ENCODE peak calls at places on chromosomes 12 and 14, in eight cellular contexts. Z is sigmoid colon; A is CD8-positive, alpha-beta T cell; P is fibroblast of lung; H is heart right ventricle; L is mesenchymal stem cell; J is IMR-90; N is upper lobe of right lung. Y is an unnamed sample.

GRCh38 chr14:72880164-72880563 is 13.7 kb downstream of the DPF3 start:
- DNase-seq in L (no peak), P (no peak), Z (no peak), J (no peak), H (no peak), A (no peak), N (no peak), Y (no peak)

GRCh38 chr14:57295261-57295660 is 26.5 kb downstream of the AP5M1 start:
- DNase-seq in L (no peak), P (no peak), J (no peak), A (no peak), Z (no peak), H (no peak), N (no peak), Y (no peak)

GRCh38 chr12:115794659-115795081 is 482.8 kb downstream of the MED13L start:
- DNase-seq in L (no peak), H (no peak), P (no peak), N (no peak), Z (no peak), A (no peak), J (no peak), Y (no peak)

GRCh38 chr14:92105073-92105844 is 1.1 kb downstream of the ATXN3 start:
- DNase-seq in N (no peak), J (peak; percentile 48), L (peak; percentile 75), H (no peak), A (no peak), P (no peak), Z (no peak), Y (no peak)

GRCh38 chr12:110252716-110253115 is 28.3 kb upstream of the ATP2A2 start:
- DNase-seq in J (no peak), Z (no peak), L (no peak), P (no peak), A (no peak), N (peak; percentile 54), H (peak; percentile 75), Y (no peak)

GRCh38 chr12:121831571-121832235 is 27.0 kb downstream of the HPD start:
- DNase-seq in A (no peak), Z (no peak), J (no peak), N (no peak), P (no peak), L (no peak), H (no peak), Y (no peak)

GRCh38 chr14:54567634-54568561 is 970 bp downstream of the SAMD4A start:
- DNase-seq in N (peak; percentile 78), Z (peak; percentile 86), H (peak; percentile 67), P (peak; percentile 71), A (peak; percentile 18), J (no peak), L (peak; percentile 70), Y (peak; percentile 45)

GRCh38 chr14:62943202-62943601 is 102.1 kb downstream of the KCNH5 start:
- DNase-seq in L (no peak), P (peak; percentile 44), A (no peak), H (no peak), Z (no peak), N (no peak), J (peak; percentile 49), Y (no peak)

GRCh38 chr12:30818562-30818961 is 63.8 kb upstream of the CAPRIN2 start:
- DNase-seq in N (no peak), Z (no peak), L (no peak), H (no peak), J (no peak), P (no peak), A (no peak), Y (no peak)

GRCh38 chr12:4274960-4275868 is 1.7 kb downstream of the CCND2 start:
- DNase-seq in P (no peak), Z (no peak), J (peak; percentile 13), H (peak; percentile 33), N (no peak), A (no peak), L (peak; percentile 65), Y (no peak)

GRCh38 chr14:36605506-36605857 is 23.1 kb upstream of the NKX2-8 start:
- DNase-seq in J (no peak), L (no peak), H (no peak), Z (no peak), P (no peak), N (no peak), A (no peak), Y (no peak)

GRCh38 chr14:96136361-96136760 is 68.3 kb upstream of the BDKRB2 start:
- DNase-seq in A (no peak), P (peak; percentile 89), Z (no peak), H (no peak), N (no peak), J (peak; percentile 88), L (peak; percentile 81), Y (peak; percentile 35)

GRCh38 chr14:61813101-61813596 is 50.9 kb downstream of the SNAPC1 start:
- DNase-seq in J (no peak), A (no peak), L (no peak), N (no peak), H (no peak), P (peak; percentile 1), Z (no peak), Y (no peak)

GRCh38 chr14:36519431-36520321 is at the start of gene NKX2-1:
- DNase-seq in N (peak; percentile 89), L (no peak), H (no peak), A (no peak), Z (no peak), J (no peak), P (peak; percentile 58), Y (peak; percentile 9)

GRCh38 chr14:70317969-70318634 is 41.4 kb downstream of the COX16 start:
- DNase-seq in Z (no peak), L (peak; percentile 41), N (no peak), J (peak; percentile 61), P (peak; percentile 46), A (no peak), H (no peak), Y (peak; percentile 5)

DNA sequence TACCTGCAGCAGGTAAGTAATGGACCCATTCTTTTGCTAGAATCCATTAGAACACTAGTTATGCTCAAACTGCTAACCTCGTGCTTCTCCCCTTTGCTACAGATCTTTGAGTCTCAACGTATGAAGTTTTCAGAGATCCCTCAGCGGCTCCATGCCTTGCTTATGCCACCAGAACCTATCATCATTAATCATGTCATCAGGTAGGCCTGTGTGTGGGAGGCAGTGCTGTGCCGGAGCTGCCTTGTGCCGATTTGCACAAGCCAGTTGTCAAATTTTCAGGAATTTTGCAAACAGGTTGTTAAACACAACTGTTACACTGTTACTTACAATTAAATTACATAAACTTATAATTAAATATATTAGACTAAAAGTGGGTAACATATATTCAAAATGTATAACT is 5.2 kb downstream of the SMARCD1 start:
- DNase-seq in L (no peak), J (no peak), N (no peak), Z (no peak), A (no peak), H (no peak), P (no peak), Y (no peak)
- H3K36me3 ChIP-seq in L (peaks cover 76% of the 10 kb centered on the region), J (peaks cover 53% of the 10 kb centered on the region), N (peaks cover 90% of the 10 kb centered on the region), Z (peaks cover 18% of the 10 kb centered on the region), A (peaks cover 43% of the 10 kb centered on the region), H (peaks cover 9% of the 10 kb centered on the region), P (peaks cover 20% of the 10 kb centered on the region), Y (peaks cover 83% of the 10 kb centered on the region)

GRCh38 chr12:13062669-13063068 is 18.5 kb downstream of the FAM234B start:
- DNase-seq in J (no peak), H (no peak), A (no peak), P (no peak), N (no peak), Z (no peak), L (no peak), Y (no peak)
- H3K4me3 ChIP-seq in J (no peak overlapping the region), H (no peak overlapping the region), A (no peak overlapping the region), P (no peak overlapping the region), N (no peak overlapping the region), Z (no peak overlapping the region), L (no peak overlapping the region), Y (no peak overlapping the region)

DNA sequence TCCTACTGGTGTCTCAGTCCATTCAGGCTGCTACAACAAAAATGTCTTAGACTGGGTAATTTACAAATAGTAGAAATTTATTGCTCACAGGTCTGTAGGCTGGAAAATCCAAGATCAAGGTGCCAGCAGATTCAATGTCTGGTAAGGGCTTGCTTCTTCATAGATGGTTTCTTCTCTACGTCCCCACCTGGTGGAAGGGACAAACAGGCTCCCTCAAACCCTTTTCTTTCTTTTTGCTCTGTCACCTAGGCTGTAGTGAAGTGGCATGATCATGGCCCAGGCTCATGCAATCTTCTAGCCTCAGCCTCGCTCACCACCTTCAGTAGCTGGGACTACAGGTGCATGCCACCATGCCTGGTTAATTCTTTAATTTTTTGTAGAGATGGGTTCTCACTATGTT is 106.8 kb upstream of the RPH3A start:
- DNase-seq in Z (no peak), L (no peak), H (no peak), A (no peak), P (no peak), J (no peak), N (no peak), Y (no peak)
- H3K27me3 ChIP-seq in Z (no peaks in the 10 kb centered on the region), L (peaks cover 16% of the 10 kb centered on the region), H (peaks cover 4% of the 10 kb centered on the region), A (no peaks in the 10 kb centered on the region), P (no peaks in the 10 kb centered on the region), J (no peaks in the 10 kb centered on the region), N (no peaks in the 10 kb centered on the region), Y (peaks cover 2% of the 10 kb centered on the region)

GRCh38 chr14:73958591-73958990 is 8.5 kb downstream of the COQ6 start:
- DNase-seq in Z (no peak), H (no peak), J (no peak), N (no peak), A (no peak), L (no peak), P (no peak), Y (no peak)

GRCh38 chr14:73965206-73965605 is 15.1 kb downstream of the COQ6 start:
- DNase-seq in L (no peak), Z (no peak), J (no peak), P (no peak), A (no peak), N (no peak), H (no peak), Y (no peak)

GRCh38 chr14:73955674-73956073 is 5.6 kb downstream of the COQ6 start:
- DNase-seq in Z (no peak), P (no peak), A (no peak), L (no peak), J (no peak), N (no peak), H (no peak), Y (no peak)

GRCh38 chr14:73961192-73961591 is 11.1 kb downstream of the COQ6 start:
- DNase-seq in N (no peak), A (no peak), J (no peak), H (no peak), Z (no peak), L (no peak), P (no peak), Y (no peak)
- H3K36me3 ChIP-seq in N (peaks cover 82% of the 10 kb centered on the region), A (peaks cover 46% of the 10 kb centered on the region), J (peaks cover 41% of the 10 kb centered on the region), H (peaks cover 6% of the 10 kb centered on the region), Z (peaks cover 27% of the 10 kb centered on the region), L (peaks cover 80% of the 10 kb centered on the region), P (peaks cover 16% of the 10 kb centered on the region), Y (peaks cover 2% of the 10 kb centered on the region)

Y was measured in MG63.